ENCODE peak calls at places on chromosome X, in ten cellular contexts. X is CD4-positive, CD25-positive, alpha-beta regulatory T cell; F is AG20443; C is left ventricle myocardium inferior; V is tibial nerve; S is Right ventricle myocardium superior; J is EH; K is activated CD4-positive, alpha-beta T cell treated with anti-CD3 and anti-CD28 coated beads, Interleukin-2, amount 10 ng/mL, durations not matched to agents 7 days and 5 days; U is non-pigmented ciliary epithelial cell; Y is ACHN. Z is an unnamed sample.

GRCh38 chrX:147476008-147476407 is 435.7 kb upstream of the FMR1 start:
- DNase-seq in X (peak; percentile 14), F (peak; percentile 25), C (no peak), V (no peak), S (no peak), J (no peak), K (peak; percentile 23), U (no peak), Y (peak; percentile 9), Z (peak; percentile 6)

GRCh38 chrX:64229145-64229544 is 1.3 kb downstream of the ASB12 start:
- DNase-seq in X (no peak), F (no peak), C (no peak), V (no peak), S (no peak), J (no peak), K (no peak), U (no peak), Y (no peak), Z (no peak)

GRCh38 chrX:154730271-154730883 is 20.5 kb downstream of the GAB3 start:
- DNase-seq in X (no peak), F (peak; percentile 35), C (peak; percentile 46), V (no peak), S (peak; percentile 54), J (peak; percentile 83), K (no peak), U (no peak), Y (no peak), Z (peak; percentile 86)

GRCh38 chrX:23341452-23341851 is 6.8 kb downstream of the PTCHD1 start:
- DNase-seq in X (no peak), F (no peak), C (no peak), V (no peak), S (no peak), J (no peak), K (no peak), U (no peak), Y (peak; percentile 1), Z (peak; percentile 69)

GRCh38 chrX:118773782-118774181 is 46.4 kb downstream of the IL13RA1 start:
- DNase-seq in X (no peak), F (no peak), C (no peak), V (no peak), S (no peak), J (no peak), K (no peak), U (no peak), Y (no peak), Z (no peak)

GRCh38 chrX:149720021-149720689 is 8.3 kb downstream of the MAGEA11 start:
- DNase-seq in X (no peak), F (no peak), C (no peak), V (no peak), S (no peak), J (no peak), K (no peak), U (no peak), Y (no peak), Z (peak; percentile 36)

GRCh38 chrX:133444952-133445831 is 29.9 kb upstream of the GPC4 start:
- DNase-seq in X (no peak), F (no peak), C (no peak), V (no peak), S (no peak), J (no peak), K (no peak), U (no peak), Y (peak; percentile 5), Z (no peak)

GRCh38 chrX:54447461-54447860 is 7.3 kb downstream of the TSR2 start:
- DNase-seq in X (no peak), F (no peak), C (no peak), V (no peak), S (no peak), J (peak; percentile 6), K (no peak), U (no peak), Y (peak; percentile 1), Z (peak; percentile 14)

GRCh38 chrX:17740137-17741122 is 3.1 kb downstream of the SCML1 start:
- DNase-seq in X (no peak), F (no peak), C (no peak), V (no peak), S (no peak), J (no peak), K (no peak), U (no peak), Y (no peak), Z (no peak)

GRCh38 chrX:41970419-41970818 is 47.1 kb upstream of the CASK start:
- DNase-seq in X (no peak), F (no peak), C (no peak), V (no peak), S (no peak), J (no peak), K (no peak), U (no peak), Y (no peak), Z (no peak)

GRCh38 chrX:30521440-30522182 is 56.0 kb downstream of the TASL start:
- DNase-seq in X (no peak), F (peak; percentile 34), C (no peak), V (no peak), S (no peak), J (peak; percentile 89), K (no peak), U (no peak), Y (no peak), Z (peak; percentile 37)

GRCh38 chrX:3393168-3393567 is 46.7 kb upstream of the MXRA5 start:
- DNase-seq in X (no peak), F (no peak), C (no peak), V (no peak), S (no peak), J (peak; percentile 31), K (no peak), U (no peak), Y (no peak), Z (peak; percentile 13)

GRCh38 chrX:39443240-39443639 is 642.0 kb downstream of the MID1IP1 start:
- DNase-seq in X (no peak), F (no peak), C (no peak), V (no peak), S (no peak), J (no peak), K (no peak), U (no peak), Y (no peak), Z (no peak)

GRCh38 chrX:96483642-96484160 is 200.9 kb upstream of the DIAPH2 start:
- DNase-seq in X (no peak), F (no peak), C (no peak), V (no peak), S (no peak), J (no peak), K (no peak), U (no peak), Y (no peak), Z (no peak)

GRCh38 chrX:13540602-13541001 is 28.8 kb upstream of the EGFL6 start:
- DNase-seq in X (no peak), F (no peak), C (no peak), V (no peak), S (no peak), J (peak; percentile 22), K (no peak), U (no peak), Y (no peak), Z (no peak)

GRCh38 chrX:23012162-23012561 is 12.4 kb downstream of the DDX53 start:
- DNase-seq in X (no peak), F (no peak), C (no peak), V (no peak), S (no peak), J (no peak), K (no peak), U (no peak), Y (no peak), Z (no peak)

GRCh38 chrX:120697053-120697452 is 67.2 kb upstream of the C1GALT1C1 start:
- DNase-seq in X (peak; percentile 68), F (no peak), C (no peak), V (no peak), S (no peak), J (no peak), K (peak; percentile 71), U (no peak), Y (no peak), Z (no peak)

GRCh38 chrX:20061869-20062254 is 54.8 kb downstream of the MAP7D2 start:
- DNase-seq in X (no peak), F (peak; percentile 17), C (no peak), V (no peak), S (no peak), J (peak; percentile 62), K (no peak), U (peak; percentile 28), Y (no peak), Z (peak; percentile 72)

GRCh38 chrX:119009071-119009470 is 34.7 kb downstream of the LONRF3 start:
- DNase-seq in X (no peak), F (no peak), C (no peak), V (no peak), S (no peak), J (no peak), K (no peak), U (no peak), Y (no peak), Z (no peak)

GRCh38 chrX:68193234-68193633 is 240.1 kb downstream of the OPHN1 start:
- DNase-seq in X (peak; percentile 47), F (no peak), C (no peak), V (no peak), S (no peak), J (no peak), K (no peak), U (no peak), Y (no peak), Z (peak; percentile 10)

GRCh38 chrX:12241026-12241425 is 102.8 kb downstream of the FRMPD4 start:
- DNase-seq in X (no peak), F (peak; percentile 5), C (no peak), V (no peak), S (no peak), J (peak; percentile 67), K (no peak), U (no peak), Y (no peak), Z (no peak)

GRCh38 chrX:41116948-41117347 is 31.7 kb downstream of the USP9X start:
- DNase-seq in X (peak; percentile 78), F (no peak), C (no peak), V (no peak), S (no peak), J (no peak), K (peak; percentile 20), U (no peak), Y (no peak), Z (no peak)

GRCh38 chrX:40082447-40083119 is 15.2 kb downstream of the BCOR start:
- DNase-seq in X (no peak), F (no peak), C (peak; percentile 24), V (no peak), S (peak; percentile 68), J (no peak), K (no peak), U (no peak), Y (no peak), Z (no peak)

GRCh38 chrX:130028196-130028595 is 45.8 kb downstream of the BCORL1 start:
- DNase-seq in X (peak; percentile 58), F (peak; percentile 54), C (peak; percentile 35), V (peak; percentile 21), S (peak; percentile 68), J (peak; percentile 30), K (peak; percentile 51), U (peak; percentile 4), Y (peak; percentile 12), Z (peak; percentile 41)

GRCh38 chrX:104618106-104618895 is 52.3 kb downstream of the IL1RAPL2 start:
- DNase-seq in X (no peak), F (no peak), C (no peak), V (no peak), S (no peak), J (no peak), K (no peak), U (no peak), Y (no peak), Z (no peak)

GRCh38 chrX:77788050-77788449 is 2.0 kb upstream of the ATRX start:
- DNase-seq in X (peak; percentile 79), F (peak; percentile 37), C (no peak), V (no peak), S (no peak), J (peak; percentile 16), K (peak; percentile 44), U (no peak), Y (peak; percentile 64), Z (no peak)

GRCh38 chrX:47158131-47158530 is 13.1 kb downstream of the RBM10 start:
- DNase-seq in X (no peak), F (no peak), C (no peak), V (no peak), S (no peak), J (no peak), K (no peak), U (no peak), Y (no peak), Z (no peak)

GRCh38 chrX:154317391-154318000 is 21.9 kb downstream of the TKTL1 start:
- DNase-seq in X (no peak), F (peak; percentile 27), C (no peak), V (no peak), S (no peak), J (peak; percentile 36), K (no peak), U (no peak), Y (peak; percentile 4), Z (no peak)

Z was measured in astrocyte of the hippocampus.